ENCODE peak calls at places on chromosomes 12 and 14, in six cellular contexts. T, O, D, V, H and X are unnamed samples.

GRCh38 chr14:37985826-37986470 is 221.8 kb upstream of the SSTR1 start:
- DNase-seq in T (no peak), O (no peak), D (peak), V (no peak), H (peak), X (no peak)

GRCh38 chr12:128754275-128754674 is 69.5 kb downstream of the SLC15A4 start:
- DNase-seq in T (no peak), O (no peak), D (no peak), V (no peak), H (no peak), X (no peak)

GRCh38 chr12:14954269-14954668 is 7.1 kb downstream of the ARHGDIB start:
- DNase-seq in T (no peak), O (no peak), D (no peak), V (no peak), H (no peak), X (no peak)

GRCh38 chr14:100684154-100684553 is 42.5 kb upstream of the DLK1 start:
- DNase-seq in T (no peak), O (no peak), D (no peak), V (no peak), H (no peak), X (no peak)

GRCh38 chr14:21454843-21455550 is 926 bp downstream of the CHD8 start:
- DNase-seq in T (no peak), O (no peak), D (no peak), V (no peak), H (no peak), X (no peak)

GRCh38 chr12:131105736-131106356 is 152.1 kb downstream of the ADGRD1 start:
- DNase-seq in T (peak), O (peak), D (no peak), V (no peak), H (no peak), X (no peak)

GRCh38 chr12:80422549-80422948 is 21.5 kb upstream of the PTPRQ start:
- DNase-seq in T (no peak), O (no peak), D (no peak), V (no peak), H (no peak), X (no peak)

GRCh38 chr14:100241279-100241678 is 2.3 kb downstream of the YY1 start:
- DNase-seq in T (no peak), O (no peak), D (no peak), V (no peak), H (no peak), X (no peak)

GRCh38 chr14:59540852-59541251 is 35.8 kb downstream of the CCDC175 start:
- DNase-seq in T (no peak), O (no peak), D (no peak), V (no peak), H (no peak), X (no peak)

GRCh38 chr12:113462117-113462774 is 9.4 kb downstream of the LHX5 start:
- DNase-seq in T (peak), O (no peak), D (peak), V (peak), H (peak), X (peak)

GRCh38 chr12:18643673-18644072 is 94.1 kb downstream of the PLCZ1 start:
- DNase-seq in T (no peak), O (no peak), D (no peak), V (no peak), H (no peak), X (no peak)

GRCh38 chr14:76937181-76938091 is 91.1 kb downstream of the IRF2BPL start:
- DNase-seq in T (no peak), O (no peak), D (peak), V (no peak), H (peak), X (no peak)

GRCh38 chr14:75860561-75861160 is 121.1 kb downstream of the TGFB3 start:
- DNase-seq in T (no peak), O (no peak), D (no peak), V (no peak), H (no peak), X (no peak)

GRCh38 chr14:22478670-22479069 is 110.4 kb downstream of the DAD1 start:
- DNase-seq in T (no peak), O (no peak), D (no peak), V (no peak), H (no peak), X (no peak)

GRCh38 chr14:31142455-31143087 is 65.0 kb downstream of the HECTD1 start:
- DNase-seq in T (no peak), O (no peak), D (no peak), V (no peak), H (no peak), X (no peak)

GRCh38 chr14:66603945-66604344 is 96.0 kb downstream of the GPHN start:
- DNase-seq in T (no peak), O (no peak), D (no peak), V (no peak), H (no peak), X (no peak)

GRCh38 chr12:107488666-107489065 is 196.9 kb upstream of the PWP1 start:
- DNase-seq in T (no peak), O (no peak), D (no peak), V (no peak), H (no peak), X (no peak)

GRCh38 chr12:49413796-49414195 is 46.5 kb downstream of the SPATS2 start:
- DNase-seq in T (no peak), O (no peak), D (no peak), V (no peak), H (no peak), X (no peak)

GRCh38 chr12:130603566-130603965 is 112.5 kb downstream of the RIMBP2 start:
- DNase-seq in T (no peak), O (peak), D (no peak), V (no peak), H (no peak), X (no peak)

GRCh38 chr12:53071591-53072551 is 7.3 kb downstream of the SPRYD3 start:
- DNase-seq in T (no peak), O (peak), D (peak), V (peak), H (no peak), X (peak)

GRCh38 chr12:51921017-51921725 is 13.9 kb downstream of the ACVRL1 start:
- DNase-seq in T (no peak), O (no peak), D (peak), V (no peak), H (no peak), X (no peak)

GRCh38 chr12:76927170-76927784 is 48.5 kb upstream of the CSRP2 start:
- DNase-seq in T (no peak), O (no peak), D (peak), V (no peak), H (peak), X (no peak)

GRCh38 chr14:22918519-22918808 is 485 bp downstream of the RBM23 start:
- DNase-seq in T (no peak), O (no peak), D (no peak), V (no peak), H (no peak), X (no peak)

GRCh38 chr14:39431416-39432178 is 636 bp downstream of the FBXO33 start:
- DNase-seq in T (peak), O (peak), D (peak), V (peak), H (peak), X (peak)

DNA sequence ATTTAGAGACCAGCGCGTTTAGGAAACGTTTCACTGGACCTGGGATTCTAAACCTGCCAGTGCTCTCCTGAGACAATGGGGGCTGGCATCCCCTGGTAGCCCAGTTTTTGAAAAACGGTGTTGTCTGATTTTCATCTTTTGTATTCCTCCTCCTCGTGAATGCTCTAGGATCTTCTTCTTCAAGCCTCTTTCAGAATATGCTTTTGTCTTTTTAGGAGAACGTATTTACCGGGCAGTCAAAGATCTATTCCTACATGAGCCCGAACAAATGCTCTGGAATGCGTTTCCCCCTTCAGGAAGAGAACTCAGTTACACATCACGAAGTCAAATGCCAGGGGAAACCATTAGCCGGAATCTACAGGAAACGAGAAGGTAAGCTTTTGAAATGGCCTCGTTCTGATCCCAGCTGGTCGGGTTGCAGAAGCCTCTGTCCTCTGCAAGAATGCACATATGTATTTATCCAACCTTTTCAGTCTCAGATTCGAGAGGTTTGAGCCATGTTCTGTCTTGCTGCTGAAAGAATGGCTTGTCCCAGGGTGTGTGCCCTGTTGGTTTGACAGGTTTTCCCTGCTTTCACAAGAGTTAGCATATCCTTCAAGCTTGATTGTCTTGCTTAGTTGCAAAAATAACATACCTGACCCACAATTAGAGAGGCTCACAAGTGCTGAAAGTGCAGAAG is 6.6 kb downstream of the KMT5A start:
- DNase-seq in T (no peak), O (no peak), D (no peak), V (no peak), H (no peak), X (no peak)
- H3K27ac ChIP-seq in T (peak), O (peak), D (peak), V (peak), H (peak), X (peak)

GRCh38 chr12:10130042-10130441 is at the start of gene CLEC7A:
- DNase-seq in T (no peak), O (no peak), D (no peak), V (no peak), H (no peak), X (no peak)

GRCh38 chr12:10128687-10129086 is 1.3 kb downstream of the CLEC7A start:
- DNase-seq in T (no peak), O (no peak), D (no peak), V (no peak), H (no peak), X (no peak)

GRCh38 chr12:10132971-10133370 is 3.0 kb upstream of the CLEC7A start:
- DNase-seq in T (no peak), O (no peak), D (no peak), V (no peak), H (no peak), X (no peak)

GRCh38 chr12:10135126-10135525 is 5.1 kb upstream of the CLEC7A start:
- DNase-seq in T (no peak), O (no peak), D (no peak), V (no peak), H (no peak), X (no peak)

DNA sequence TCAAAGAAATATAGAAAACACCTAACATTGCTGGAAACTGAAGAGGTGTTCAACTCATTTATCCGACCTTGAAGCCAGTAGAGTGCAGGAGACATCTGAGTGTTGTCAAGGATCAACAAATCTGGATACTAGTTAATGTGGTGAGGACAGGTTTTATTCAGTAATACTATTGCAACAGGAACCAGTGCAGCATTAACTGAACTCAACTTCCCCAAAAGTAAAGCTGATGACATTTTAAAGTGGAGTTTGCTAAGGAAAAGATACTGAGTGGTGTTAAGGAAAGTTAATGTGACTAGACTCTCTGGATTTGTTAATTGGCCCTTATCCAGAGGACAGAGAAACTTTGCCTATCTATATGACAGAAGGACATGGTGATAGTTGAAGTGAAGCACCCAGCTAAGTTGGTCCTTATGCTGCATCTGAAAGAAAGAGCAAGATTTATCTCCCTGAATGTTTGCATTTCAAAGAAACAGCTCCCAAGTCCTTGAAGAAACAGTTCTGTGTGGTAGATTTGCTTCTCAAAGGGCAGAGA is 1.2 kb upstream of the CLEC7A start:
- DNase-seq in T (no peak), O (no peak), D (peak), V (no peak), H (no peak), X (no peak)
- H3K27ac ChIP-seq in T (no peak), O (no peak), D (no peak), V (no peak), H (peak), X (no peak)

GRCh38 chr12:6463858-6464257 is 6.6 kb downstream of the VAMP1 start:
- DNase-seq in T (no peak), O (no peak), D (no peak), V (no peak), H (no peak), X (no peak)

GRCh38 chr12:6460751-6461371 is 9.0 kb downstream of the TAPBPL start:
- DNase-seq in T (peak), O (no peak), D (no peak), V (no peak), H (no peak), X (no peak)

GRCh38 chr12:6463211-6463610 is 7.3 kb downstream of the VAMP1 start:
- DNase-seq in T (peak), O (no peak), D (no peak), V (no peak), H (no peak), X (no peak)

GRCh38 chr12:6461401-6462233 is 8.9 kb downstream of the VAMP1 start:
- DNase-seq in T (peak), O (no peak), D (no peak), V (peak), H (peak), X (peak)

DNA sequence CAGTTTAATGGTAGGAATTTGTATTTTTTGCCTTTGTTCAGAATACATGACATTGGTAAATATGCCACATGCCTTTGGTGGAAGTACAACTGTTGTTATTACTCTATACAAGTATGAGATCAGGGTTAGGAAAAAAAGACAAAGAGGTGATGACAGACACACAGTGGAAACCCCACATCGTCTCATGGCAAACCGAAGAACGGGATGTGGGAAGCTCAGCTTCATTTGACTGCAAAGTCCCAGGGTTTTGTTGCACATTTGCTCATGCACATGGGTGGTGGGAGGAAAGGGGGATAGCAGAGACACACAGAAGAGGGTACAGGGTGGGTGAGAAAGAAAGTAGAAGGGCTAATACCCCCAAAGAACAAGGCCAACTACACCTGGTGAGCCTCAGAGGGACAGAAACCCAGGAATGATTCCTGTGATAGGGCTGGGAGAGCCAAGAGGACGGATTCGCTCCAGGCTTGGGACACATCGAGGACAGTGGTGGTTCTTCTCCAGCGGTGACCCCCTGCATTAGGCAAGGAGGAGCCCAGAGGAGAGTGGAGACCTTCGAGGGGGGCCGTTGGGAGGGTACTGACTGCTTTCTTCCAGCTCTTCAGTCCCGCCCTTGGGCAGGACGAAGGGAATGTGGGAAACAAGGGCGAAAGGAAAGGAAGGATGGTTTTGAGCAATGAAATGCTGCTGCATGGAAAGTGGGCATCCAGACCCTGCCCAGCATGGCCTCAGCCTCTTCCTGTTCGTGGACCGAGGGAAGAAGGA is 8.1 kb downstream of the VAMP1 start:
- DNase-seq in T (peak), O (no peak), D (no peak), V (no peak), H (no peak), X (no peak)
- H3K27ac ChIP-seq in T (peak), O (peak), D (no peak), V (no peak), H (peak), X (peak)

GRCh38 chr12:68324531-68324930 is 7.6 kb downstream of the MDM1 start:
- DNase-seq in T (no peak), O (no peak), D (no peak), V (no peak), H (no peak), X (no peak)

GRCh38 chr12:68321140-68321539 is 11.0 kb downstream of the MDM1 start:
- DNase-seq in T (no peak), O (no peak), D (no peak), V (no peak), H (no peak), X (no peak)

GRCh38 chr12:68317047-68317667 is 15.0 kb downstream of the MDM1 start:
- DNase-seq in T (peak), O (no peak), D (peak), V (no peak), H (no peak), X (peak)

DNA sequence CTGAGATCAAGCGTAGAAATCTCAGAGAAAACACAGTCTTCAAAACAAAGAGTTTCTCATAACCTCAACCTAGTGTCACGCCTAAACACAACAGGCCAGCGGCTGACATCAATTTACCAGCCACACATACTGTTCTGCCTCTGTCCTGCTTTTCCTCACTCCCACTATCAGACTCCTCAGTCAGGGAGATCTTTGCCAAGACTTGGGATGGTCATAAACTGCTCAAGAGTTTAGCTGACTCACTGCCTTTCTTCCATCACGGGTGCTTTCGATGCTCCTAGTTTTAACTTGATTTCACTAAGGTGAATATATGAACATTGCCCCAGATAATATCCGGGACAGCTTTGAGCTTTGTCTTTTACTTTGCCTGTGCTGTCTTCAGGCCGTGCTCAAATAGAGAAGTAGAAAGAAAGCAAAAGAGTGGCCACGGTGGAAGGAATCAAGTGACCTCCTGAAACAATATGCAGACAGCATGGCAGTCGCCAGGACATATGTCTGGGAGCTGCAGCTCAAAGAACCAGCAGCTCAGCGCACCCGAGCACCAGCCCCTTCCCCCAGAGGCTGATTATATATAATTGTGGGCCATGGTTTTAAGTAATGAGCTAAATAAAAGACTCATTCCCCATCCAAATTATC is 12.1 kb downstream of the MDM1 start:
- DNase-seq in T (no peak), O (no peak), D (no peak), V (no peak), H (no peak), X (no peak)
- H3K27ac ChIP-seq in T (no peak), O (peak), D (peak), V (peak), H (peak), X (peak)

DNA sequence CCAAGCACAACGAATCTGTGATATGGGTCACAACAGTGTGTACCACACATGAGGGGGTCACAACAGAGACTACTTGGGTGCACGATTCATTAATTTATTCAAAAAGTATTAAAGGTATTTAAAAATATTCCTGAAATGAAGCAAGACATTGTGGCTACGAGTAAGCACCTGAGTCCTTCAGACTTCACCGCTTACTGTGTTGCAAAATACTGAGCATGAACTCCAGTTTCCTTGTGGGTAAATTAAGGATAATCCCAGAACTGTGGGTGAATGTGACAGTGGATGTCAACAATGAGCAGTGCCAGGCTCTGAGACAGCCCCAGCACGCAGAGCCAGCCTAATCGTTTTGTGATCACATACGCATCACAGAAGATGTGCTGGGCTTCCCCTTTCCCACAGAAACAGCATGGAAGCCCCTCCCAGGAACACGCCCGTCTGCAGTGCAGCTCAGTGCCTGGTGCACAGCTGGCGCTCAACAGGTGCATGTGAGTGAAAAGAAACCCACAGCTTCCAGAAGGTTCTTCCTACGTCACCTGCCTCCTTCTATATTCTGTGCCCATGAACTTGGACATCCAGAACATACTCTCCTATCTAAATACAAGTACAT is 29.1 kb downstream of the CDC42BPB start:
- DNase-seq in T (no peak), O (no peak), D (no peak), V (no peak), H (no peak), X (no peak)
- H3K27ac ChIP-seq in T (no peak), O (no peak), D (no peak), V (no peak), H (peak), X (peak)

DNA sequence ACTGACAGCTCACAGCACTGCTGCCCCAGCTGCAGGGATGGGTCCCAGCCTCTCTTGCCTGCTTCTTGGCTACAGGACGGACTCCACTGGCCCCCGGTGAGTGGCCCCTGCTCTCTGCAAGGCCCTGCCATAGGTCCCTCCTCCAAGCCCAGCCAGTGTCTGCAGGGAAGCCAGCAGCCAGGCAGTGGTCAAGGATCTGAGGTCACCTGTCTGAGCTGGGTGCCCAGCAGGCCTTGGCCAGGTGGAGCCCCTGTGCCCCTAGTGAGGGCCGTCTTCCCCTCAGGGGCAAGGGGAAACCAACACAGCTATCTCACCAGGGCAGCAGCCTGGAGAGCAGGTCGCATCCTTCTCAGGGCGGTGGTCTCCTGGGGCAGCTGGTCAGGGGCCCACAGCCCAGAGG is 13.2 kb downstream of the XRCC3 start:
- DNase-seq in T (no peak), O (no peak), D (no peak), V (no peak), H (no peak), X (no peak)
- H3K27ac ChIP-seq in T (no peak), O (no peak), D (no peak), V (no peak), H (no peak), X (peak)